ENCODE peak calls at places on chromosomes 11 and 22, in seven cellular contexts. X is stomach, L is spleen, S is K562, M is upper lobe of left lung, Q is GM23338, P is prostate gland. G is an unnamed sample.

GRCh38 chr11:71496421-71496820 is 30.6 kb upstream of the KRTAP5-7 start:
- DNase-seq in X (peak), L (no peak), S (no peak), M (no peak), Q (no peak), P (no peak), G (no peak)

GRCh38 chr22:23080542-23081290 is 10.4 kb downstream of the GNAZ start:
- DNase-seq in X (no peak), L (no peak), S (no peak), M (no peak), Q (no peak), P (no peak), G (no peak)

GRCh38 chr11:116782728-116783127 is 5.1 kb downstream of the ZPR1 start:
- DNase-seq in X (no peak), L (no peak), S (no peak), M (no peak), Q (no peak), P (no peak), G (no peak)

GRCh38 chr22:50613291-50613981 is 12.8 kb downstream of the MAPK8IP2 start:
- DNase-seq in X (peak), L (peak), S (peak), M (peak), Q (peak), P (peak), G (no peak)

GRCh38 chr11:80930038-80930437 is 1489.2 kb upstream of the TENM4 start:
- DNase-seq in X (no peak), L (no peak), S (no peak), M (no peak), Q (no peak), P (no peak), G (no peak)

GRCh38 chr22:19958083-19959042 is 16.7 kb upstream of the TXNRD2 start:
- DNase-seq in X (no peak), L (peak), S (no peak), M (no peak), Q (no peak), P (no peak), G (no peak)

GRCh38 chr11:106585061-106585460 is 433.2 kb downstream of the GUCY1A2 start:
- DNase-seq in X (no peak), L (no peak), S (no peak), M (no peak), Q (peak), P (no peak), G (no peak)

GRCh38 chr22:47297261-47298016 is 535.0 kb downstream of the TBC1D22A start:
- DNase-seq in X (peak), L (no peak), S (no peak), M (no peak), Q (no peak), P (no peak), G (peak)

GRCh38 chr11:27013741-27014415 is 20.0 kb downstream of the FIBIN start:
- DNase-seq in X (no peak), L (no peak), S (no peak), M (no peak), Q (no peak), P (peak), G (no peak)

GRCh38 chr22:39946571-39947407 is 13.4 kb upstream of the TMA7B start:
- DNase-seq in X (no peak), L (no peak), S (peak), M (no peak), Q (no peak), P (peak), G (no peak)

GRCh38 chr11:87061766-87062165 is 24.0 kb downstream of the TMEM135 start:
- DNase-seq in X (no peak), L (no peak), S (no peak), M (no peak), Q (no peak), P (no peak), G (no peak)

GRCh38 chr22:49344196-49344595 is 483.5 kb downstream of the BRD1 start:
- DNase-seq in X (no peak), L (no peak), S (no peak), M (no peak), Q (no peak), P (no peak), G (no peak)

GRCh38 chr22:50691521-50691920 is 18.9 kb downstream of the SHANK3 start:
- DNase-seq in X (no peak), L (no peak), S (peak), M (peak), Q (peak), P (no peak), G (no peak)

GRCh38 chr11:131675489-131675888 is 305.1 kb downstream of the NTM start:
- DNase-seq in X (no peak), L (no peak), S (no peak), M (no peak), Q (no peak), P (no peak), G (no peak)

GRCh38 chr22:40036591-40037225 is 42.0 kb downstream of the FAM83F start:
- DNase-seq in X (peak), L (peak), S (peak), M (peak), Q (peak), P (no peak), G (no peak)

GRCh38 chr11:9550209-9550628 is 23.3 kb upstream of the WEE1 start:
- DNase-seq in X (no peak), L (no peak), S (peak), M (no peak), Q (no peak), P (no peak), G (no peak)

GRCh38 chr11:120184371-120184945 is 26.4 kb upstream of the OAF start:
- DNase-seq in X (peak), L (no peak), S (no peak), M (peak), Q (no peak), P (no peak), G (no peak)

GRCh38 chr11:115884800-115885445 is 380.7 kb upstream of the CADM1 start:
- DNase-seq in X (no peak), L (no peak), S (no peak), M (no peak), Q (no peak), P (no peak), G (no peak)

GRCh38 chr11:36456136-36456535 is 53.9 kb downstream of the TRAF6 start:
- DNase-seq in X (no peak), L (no peak), S (no peak), M (no peak), Q (no peak), P (no peak), G (no peak)

GRCh38 chr11:71420455-71421241 is 27.5 kb downstream of the DHCR7 start:
- DNase-seq in X (peak), L (no peak), S (peak), M (peak), Q (peak), P (peak), G (no peak)

GRCh38 chr22:28034760-28035401 is 115.8 kb upstream of the PITPNB start:
- DNase-seq in X (peak), L (peak), S (peak), M (peak), Q (no peak), P (peak), G (peak)

GRCh38 chr11:32829680-32830412 is at the start of gene PRRG4:
- DNase-seq in X (peak), L (peak), S (no peak), M (peak), Q (peak), P (peak), G (no peak)

GRCh38 chr11:132408877-132409276 is 1038.5 kb downstream of the NTM start:
- DNase-seq in X (no peak), L (no peak), S (no peak), M (no peak), Q (no peak), P (no peak), G (no peak)

GRCh38 chr11:117583063-117583801 is 213.8 kb downstream of the DSCAML1 start:
- DNase-seq in X (no peak), L (no peak), S (no peak), M (no peak), Q (peak), P (no peak), G (no peak)

GRCh38 chr11:46458491-46458890 is 66.9 kb upstream of the CHRM4 start:
- DNase-seq in X (no peak), L (no peak), S (no peak), M (no peak), Q (no peak), P (no peak), G (no peak)

GRCh38 chr11:46456269-46456668 is 64.7 kb upstream of the CHRM4 start:
- DNase-seq in X (no peak), L (no peak), S (no peak), M (no peak), Q (peak), P (no peak), G (no peak)

GRCh38 chr11:46455816-46456215 is 64.2 kb upstream of the CHRM4 start:
- DNase-seq in X (no peak), L (no peak), S (no peak), M (no peak), Q (no peak), P (no peak), G (no peak)

GRCh38 chr11:46457659-46458058 is 66.1 kb upstream of the CHRM4 start:
- DNase-seq in X (no peak), L (no peak), S (no peak), M (peak), Q (no peak), P (no peak), G (no peak)

GRCh38 chr11:46456676-46457432 is 65.3 kb upstream of the CHRM4 start:
- DNase-seq in X (no peak), L (no peak), S (no peak), M (no peak), Q (no peak), P (no peak), G (no peak)
- TF ChIP-seq POLR2AphosphoS5 in X (no peak), L (no peak), S (no peak), M (no peak), Q (no peak), P (no peak), G (no peak)

GRCh38 chr11:72705442-72706365 is 31.5 kb upstream of the PDE2A start:
- DNase-seq in X (no peak), L (no peak), S (no peak), M (no peak), Q (peak), P (no peak), G (no peak)
- H3K4me3 ChIP-seq in X (no peak), L (no peak), S (no peak), M (no peak), Q (no peak), P (no peak), G (no peak)

DNA sequence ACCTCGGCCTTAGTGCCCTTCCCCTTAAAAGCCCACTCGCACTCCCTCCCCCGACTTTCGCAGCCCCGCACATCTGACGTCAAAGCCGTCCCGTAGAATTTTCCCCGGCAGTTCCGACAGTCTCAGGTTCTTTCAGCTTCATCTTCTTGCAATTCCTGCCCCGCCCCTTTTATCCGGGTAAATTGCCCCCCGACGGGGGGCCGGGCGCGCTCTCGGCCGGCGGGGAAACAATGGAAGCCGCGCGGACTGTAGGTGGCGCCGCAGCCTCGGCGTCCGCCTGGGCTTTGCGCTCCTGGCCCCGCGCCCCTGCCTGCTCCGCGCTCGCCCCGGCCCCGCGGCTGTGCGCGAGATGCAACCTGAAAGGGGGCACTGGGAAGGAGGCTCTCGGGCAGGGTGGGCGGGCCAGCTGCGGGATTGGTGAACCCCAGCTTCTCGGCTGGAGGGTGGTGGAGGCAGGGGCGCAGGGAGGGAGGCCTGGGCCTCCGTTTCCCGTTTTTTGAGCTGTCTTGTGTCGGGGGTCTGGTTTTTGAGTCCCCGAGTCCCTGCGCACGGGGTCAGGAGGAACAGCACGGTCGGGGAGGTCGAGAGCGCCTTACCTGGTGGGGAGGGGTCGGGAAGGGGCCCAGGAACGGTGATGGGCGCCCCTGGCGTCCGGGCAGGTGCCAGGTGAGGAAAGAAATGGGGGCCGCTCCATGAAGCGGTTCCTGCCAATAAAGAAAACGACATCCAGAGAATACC is 855 bp upstream of the FGF19 start:
- DNase-seq in X (no peak), L (peak), S (peak), M (no peak), Q (peak), P (no peak), G (no peak)
- TF ChIP-seq POLR2AphosphoS5 in X (no peak), L (no peak), S (no peak), M (no peak), Q (peak), P (no peak), G (no peak)

DNA sequence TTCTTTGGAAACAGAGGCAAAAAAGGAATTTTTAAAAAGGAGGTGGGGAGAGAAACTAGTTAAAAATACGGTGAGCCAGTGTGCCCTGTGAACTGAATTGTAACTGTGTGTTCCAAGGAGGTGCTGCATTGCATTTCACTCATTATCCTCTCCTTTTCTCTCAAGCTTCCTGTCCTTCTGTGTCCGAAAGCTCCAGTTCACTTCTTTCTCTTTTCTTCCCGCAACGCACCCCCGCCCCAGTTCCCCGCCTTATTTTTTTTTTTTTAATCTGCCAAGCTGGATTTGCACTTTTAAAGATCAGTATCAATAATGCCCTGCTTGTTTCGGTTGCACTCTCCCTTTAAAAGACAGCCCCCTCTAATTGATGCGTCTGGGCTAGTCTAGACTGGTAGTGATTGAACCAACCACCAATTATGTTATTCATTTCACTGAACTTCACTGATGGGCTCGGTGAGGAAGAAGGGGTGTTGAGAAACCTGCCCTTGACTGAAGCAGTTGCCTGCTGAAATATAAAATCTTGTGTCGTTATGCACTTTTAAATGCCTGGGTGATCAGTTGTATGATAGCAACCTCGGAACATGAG is 18.5 kb downstream of the BLID start:
- DNase-seq in X (no peak), L (no peak), S (no peak), M (no peak), Q (peak), P (peak), G (no peak)
- H3K4me3 ChIP-seq in X (peak), L (no peak), S (no peak), M (no peak), Q (no peak), P (peak), G (peak)

GRCh38 chr11:63490551-63491239 is at the start of gene PLAAT5:
- DNase-seq in X (no peak), L (peak), S (no peak), M (no peak), Q (peak), P (no peak), G (no peak)
- TF ChIP-seq POLR2AphosphoS5 in X (no peak), L (peak), S (no peak), M (no peak), Q (peak), P (no peak), G (peak)

DNA sequence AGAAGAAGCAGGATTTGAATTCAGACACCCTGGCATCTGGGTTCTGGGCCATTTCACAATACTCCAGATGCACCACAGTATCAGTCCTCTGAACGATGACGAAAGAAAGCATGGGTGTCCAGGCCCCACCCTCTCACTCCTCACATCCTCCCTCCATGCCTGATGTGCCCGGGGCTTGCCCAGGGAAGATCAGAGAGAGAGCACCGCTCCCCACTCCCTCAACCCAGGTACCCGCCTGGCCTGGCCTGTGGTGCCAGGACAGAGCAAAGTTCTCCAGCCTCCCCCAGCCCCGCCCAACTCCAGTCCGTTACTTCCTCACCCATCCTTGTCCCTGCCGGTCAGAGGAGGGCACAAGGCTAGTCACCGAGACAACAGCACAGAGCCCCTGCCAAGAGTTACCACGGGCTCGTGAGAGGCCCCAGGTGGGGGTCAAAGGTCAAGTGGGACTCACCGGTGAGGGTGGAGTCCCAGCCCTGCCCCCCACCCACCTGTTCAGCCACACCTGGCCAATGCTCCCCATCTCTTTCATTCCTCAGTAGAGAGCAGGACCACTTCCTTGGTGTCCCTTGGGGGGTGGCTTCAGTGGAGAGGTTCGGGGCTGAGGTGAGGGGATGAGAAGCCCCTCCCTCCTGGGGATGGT is 8.1 kb downstream of the BCL9L start:
- DNase-seq in X (no peak), L (peak), S (no peak), M (peak), Q (no peak), P (no peak), G (no peak)
- H3K4me3 ChIP-seq in X (peak), L (no peak), S (no peak), M (peak), Q (peak), P (peak), G (peak)

GRCh38 chr11:59787255-59787588 is 23.4 kb downstream of the MRPL16 start:
- DNase-seq in X (no peak), L (no peak), S (no peak), M (no peak), Q (no peak), P (no peak), G (no peak)
- TF ChIP-seq POLR2AphosphoS5 in X (no peak), L (no peak), S (no peak), M (no peak), Q (no peak), P (no peak), G (no peak)

GRCh38 chr11:95282337-95282751 is 51.3 kb upstream of the SESN3 start:
- DNase-seq in X (no peak), L (no peak), S (no peak), M (peak), Q (peak), P (no peak), G (no peak)

GRCh38 chr11:95279921-95280861 is 49.2 kb upstream of the SESN3 start:
- DNase-seq in X (no peak), L (no peak), S (no peak), M (peak), Q (peak), P (peak), G (no peak)

GRCh38 chr11:95284057-95285052 is 53.4 kb upstream of the SESN3 start:
- DNase-seq in X (no peak), L (no peak), S (no peak), M (no peak), Q (no peak), P (no peak), G (no peak)

GRCh38 chr11:95283146-95283545 is 52.1 kb upstream of the SESN3 start:
- DNase-seq in X (no peak), L (no peak), S (no peak), M (no peak), Q (no peak), P (no peak), G (no peak)

GRCh38 chr11:95283653-95284052 is 52.7 kb upstream of the SESN3 start:
- DNase-seq in X (no peak), L (no peak), S (no peak), M (no peak), Q (no peak), P (no peak), G (no peak)
- H3K4me3 ChIP-seq in X (no peak), L (no peak), S (no peak), M (no peak), Q (no peak), P (no peak), G (no peak)

GRCh38 chr11:70205766-70206165 is 2.7 kb downstream of the FADD start:
- DNase-seq in X (no peak), L (peak), S (no peak), M (no peak), Q (no peak), P (no peak), G (no peak)
- TF ChIP-seq POLR2AphosphoS5 in X (no peak), L (no peak), S (no peak), M (no peak), Q (no peak), P (no peak), G (no peak)